ENCODE peak calls at places on chromosome 7, in six cellular contexts. C, N, S, P, K and U are unnamed samples. For H3K4me1, the result is how much of the 10 kb centered on the place peaks cover.

GRCh38 chr7:12756841-12757240 is 69.4 kb downstream of the ARL4A start:
- DNase-seq in K (no peak), C (no peak), N (no peak), P (no peak), S (no peak), U (no peak)

GRCh38 chr7:88218836-88219605 is 817 bp downstream of the SRI start:
- DNase-seq in N (peak), P (no peak), K (peak), S (peak), C (peak), U (peak)

GRCh38 chr7:42661312-42661711 is 250.6 kb downstream of the C7orf25 start:
- DNase-seq in K (no peak), N (no peak), S (no peak), C (no peak), P (no peak), U (no peak)

GRCh38 chr7:39073432-39073831 is 95.7 kb downstream of the POU6F2 start:
- DNase-seq in K (no peak), P (no peak), N (no peak), S (no peak), C (no peak), U (no peak)

GRCh38 chr7:82566752-82567151 is 123.2 kb upstream of the CACNA2D1 start:
- DNase-seq in N (no peak), P (no peak), C (no peak), S (no peak), K (no peak), U (no peak)

GRCh38 chr7:36062159-36062815 is 90.8 kb upstream of the EEPD1 start:
- DNase-seq in K (no peak), S (no peak), P (no peak), C (no peak), N (no peak), U (no peak)

GRCh38 chr7:19133891-19134290 is 11.3 kb downstream of the FERD3L start:
- DNase-seq in S (no peak), N (no peak), P (no peak), K (no peak), C (no peak), U (no peak)

GRCh38 chr7:142863891-142864685 is 9.2 kb downstream of the EPHB6 start:
- DNase-seq in S (no peak), N (no peak), C (no peak), K (no peak), P (peak), U (no peak)

GRCh38 chr7:116834815-116835533 is 27.4 kb upstream of the CAPZA2 start:
- DNase-seq in K (peak), N (peak), S (peak), C (peak), P (no peak), U (no peak)

GRCh38 chr7:6393667-6394056 is 54.1 kb downstream of the DAGLB start:
- DNase-seq in N (no peak), P (no peak), C (no peak), S (no peak), K (no peak), U (no peak)
- TF ChIP-seq POLR2A in N (no peak), P (no peak), C (no peak), S (no peak), K (no peak), U (no peak)

GRCh38 chr7:152402384-152403250 is 33.2 kb downstream of the KMT2C start:
- DNase-seq in C (no peak), N (no peak), K (no peak), P (no peak), S (no peak), U (no peak)
- H3K4me1 ChIP-seq in C (under half), N (under half), K (under half), P (under half), S (under half), U (under half)

GRCh38 chr7:67724955-67725354 is 728.3 kb downstream of the TYW1 start:
- DNase-seq in P (no peak), N (no peak), K (no peak), C (no peak), S (no peak), U (no peak)

GRCh38 chr7:67723591-67723990 is 727.0 kb downstream of the TYW1 start:
- DNase-seq in C (no peak), N (no peak), K (no peak), P (no peak), S (no peak), U (no peak)

GRCh38 chr7:67729771-67730170 is 733.1 kb downstream of the TYW1 start:
- DNase-seq in S (no peak), C (no peak), K (no peak), N (no peak), P (no peak), U (no peak)

GRCh38 chr7:67724435-67724834 is 727.8 kb downstream of the TYW1 start:
- DNase-seq in K (no peak), P (no peak), N (no peak), S (no peak), C (no peak), U (no peak)

DNA sequence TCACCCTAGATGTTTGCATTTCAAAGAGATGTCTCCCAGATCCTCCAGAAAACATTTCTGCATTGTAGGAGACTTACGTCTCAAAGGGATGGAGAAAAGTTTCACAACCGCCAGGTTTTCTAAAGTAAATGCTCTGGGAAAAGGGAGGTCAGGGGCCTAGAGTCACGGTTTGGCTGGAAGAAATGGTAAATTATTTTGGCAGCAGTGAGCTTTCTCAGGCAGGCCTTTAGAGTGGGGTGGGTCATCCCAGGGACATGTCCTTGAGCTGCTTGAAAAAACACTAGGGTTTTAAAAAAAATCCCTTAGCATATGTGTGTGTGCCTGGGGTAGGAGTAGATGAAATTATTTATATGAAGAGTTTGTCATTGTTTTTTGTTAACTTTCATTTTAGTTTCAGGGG is 728.8 kb downstream of the TYW1 start:
- DNase-seq in N (no peak), C (no peak), K (no peak), P (no peak), S (no peak), U (no peak)
- TF ChIP-seq POLR2A in N (no peak), C (no peak), K (no peak), P (no peak), S (no peak), U (no peak)

GRCh38 chr7:40202851-40203250 is 68.0 kb downstream of the SUGCT start:
- DNase-seq in P (no peak), K (no peak), C (no peak), N (no peak), S (no peak), U (no peak)
- H3K4me1 ChIP-seq in P (under half), K (under half), C (under half), N (under half), S (under half), U (under half)

DNA sequence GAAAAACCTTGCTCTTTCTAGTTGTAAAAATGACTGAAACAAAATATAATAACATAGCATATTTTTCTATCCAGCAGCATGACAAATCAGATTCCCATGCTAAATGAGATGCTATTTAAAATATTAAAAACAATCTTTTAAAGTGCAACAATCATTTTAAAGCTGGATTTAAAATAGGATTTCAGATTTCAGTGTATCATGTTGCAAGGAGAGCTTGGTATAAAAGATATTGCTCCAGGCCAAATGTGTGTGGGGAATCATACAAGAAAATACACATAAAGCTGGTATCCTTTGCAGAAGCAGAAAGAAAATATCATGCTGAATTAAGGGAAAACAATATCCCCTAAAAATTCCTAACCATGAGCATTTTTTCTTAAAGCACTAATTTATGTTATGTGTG is 42.2 kb downstream of the SLC13A1 start:
- DNase-seq in K (no peak), N (no peak), S (no peak), C (no peak), P (no peak), U (no peak)
- TF ChIP-seq POLR2A in K (no peak), N (no peak), S (no peak), C (no peak), P (no peak), U (no peak)

DNA sequence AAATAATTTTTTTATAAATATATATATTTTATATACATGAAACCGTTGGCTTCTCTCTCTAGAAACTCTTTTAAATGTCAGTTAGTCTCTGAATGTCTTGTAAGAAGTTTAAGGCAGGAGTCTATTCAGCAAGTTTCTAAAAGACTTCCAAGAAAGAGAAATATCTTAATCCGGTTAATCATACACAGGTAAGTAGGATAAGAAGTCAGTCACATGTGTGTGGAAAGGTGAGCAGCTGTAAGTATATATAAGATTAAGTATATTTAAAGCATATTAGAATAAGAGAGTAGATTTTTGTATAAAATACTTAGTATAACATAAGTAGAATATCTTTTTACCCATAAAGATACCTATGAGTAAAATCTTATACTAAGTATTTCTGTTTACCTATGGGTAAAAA is 48.9 kb downstream of the AGBL3 start:
- DNase-seq in P (no peak), S (no peak), K (no peak), C (no peak), N (peak), U (no peak)
- H3K4me1 ChIP-seq in P (under half), S (under half), K (under half), C (under half), N (under half), U (under half)

DNA sequence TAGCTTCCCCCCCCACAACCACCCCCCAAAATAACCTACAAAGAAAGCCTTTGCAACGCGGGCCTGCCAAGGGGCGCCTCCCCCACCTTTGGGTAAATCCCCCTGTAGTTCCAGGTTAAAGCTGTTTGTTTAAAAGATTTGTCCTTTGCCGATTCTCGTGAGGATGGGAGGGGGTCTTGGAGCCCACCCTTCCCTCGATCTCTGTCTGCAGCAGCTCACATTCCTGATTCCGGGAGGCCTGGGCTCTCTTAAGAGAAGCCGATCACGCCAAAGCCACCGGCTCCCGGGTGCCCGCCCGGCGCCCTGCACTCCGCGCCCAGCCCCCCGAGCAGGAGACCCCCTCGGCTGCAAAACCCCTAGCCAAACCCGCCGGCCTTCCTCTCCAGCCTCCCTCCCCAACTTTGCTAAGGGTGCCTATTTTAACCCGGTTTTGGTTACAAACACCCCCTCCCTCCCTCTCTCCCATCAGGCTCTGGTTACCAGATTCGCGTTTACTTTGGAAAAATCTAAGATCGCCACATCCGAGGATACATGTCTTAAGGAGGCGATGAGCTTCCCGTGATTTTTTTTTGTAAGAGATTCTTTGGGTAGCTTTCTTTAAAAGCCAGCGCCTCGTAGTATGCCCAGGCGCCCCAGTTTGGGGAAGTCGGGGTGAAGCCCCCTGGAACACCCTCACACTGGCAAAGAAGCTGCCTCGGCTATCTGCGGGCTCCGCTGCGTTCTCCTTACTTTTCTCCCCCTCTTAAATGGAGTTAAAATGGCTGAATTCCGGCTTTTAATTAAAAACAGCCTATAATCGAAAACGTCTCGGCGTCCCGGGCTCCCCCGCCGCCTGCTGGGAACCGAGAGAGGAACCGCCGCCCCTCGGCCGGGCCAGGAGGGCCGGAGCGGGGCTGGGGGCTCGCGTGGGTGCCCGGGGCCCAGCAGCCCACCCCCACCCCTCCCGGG is 1.0 kb downstream of the TNRC18 start:
- DNase-seq in N (peak), K (peak), P (no peak), S (peak), C (peak), U (no peak)
- TF ChIP-seq POLR2A in N (no peak), K (no peak), P (no peak), S (no peak), C (no peak), U (no peak)

GRCh38 chr7:100155553-100156317 is 2.8 kb downstream of the TRAPPC14 start:
- DNase-seq in S (no peak), N (no peak), C (no peak), K (no peak), P (no peak), U (no peak)

GRCh38 chr7:100152937-100153666 is 4.4 kb downstream of the LAMTOR4 start:
- DNase-seq in C (peak), P (no peak), N (no peak), S (no peak), K (no peak), U (no peak)

GRCh38 chr7:100156331-100157068 is 2.0 kb downstream of the TRAPPC14 start:
- DNase-seq in C (no peak), K (no peak), N (no peak), P (no peak), S (no peak), U (no peak)

GRCh38 chr7:100153713-100154519 is 4.6 kb downstream of the TRAPPC14 start:
- DNase-seq in C (peak), K (no peak), S (no peak), P (no peak), N (no peak), U (no peak)

GRCh38 chr7:100154651-100155491 is 3.7 kb downstream of the TRAPPC14 start:
- DNase-seq in S (no peak), C (peak), P (no peak), N (no peak), K (no peak), U (no peak)
- H3K4me1 ChIP-seq in S (under half), C (under half), P (half or more), N (under half), K (under half), U (under half)

DNA sequence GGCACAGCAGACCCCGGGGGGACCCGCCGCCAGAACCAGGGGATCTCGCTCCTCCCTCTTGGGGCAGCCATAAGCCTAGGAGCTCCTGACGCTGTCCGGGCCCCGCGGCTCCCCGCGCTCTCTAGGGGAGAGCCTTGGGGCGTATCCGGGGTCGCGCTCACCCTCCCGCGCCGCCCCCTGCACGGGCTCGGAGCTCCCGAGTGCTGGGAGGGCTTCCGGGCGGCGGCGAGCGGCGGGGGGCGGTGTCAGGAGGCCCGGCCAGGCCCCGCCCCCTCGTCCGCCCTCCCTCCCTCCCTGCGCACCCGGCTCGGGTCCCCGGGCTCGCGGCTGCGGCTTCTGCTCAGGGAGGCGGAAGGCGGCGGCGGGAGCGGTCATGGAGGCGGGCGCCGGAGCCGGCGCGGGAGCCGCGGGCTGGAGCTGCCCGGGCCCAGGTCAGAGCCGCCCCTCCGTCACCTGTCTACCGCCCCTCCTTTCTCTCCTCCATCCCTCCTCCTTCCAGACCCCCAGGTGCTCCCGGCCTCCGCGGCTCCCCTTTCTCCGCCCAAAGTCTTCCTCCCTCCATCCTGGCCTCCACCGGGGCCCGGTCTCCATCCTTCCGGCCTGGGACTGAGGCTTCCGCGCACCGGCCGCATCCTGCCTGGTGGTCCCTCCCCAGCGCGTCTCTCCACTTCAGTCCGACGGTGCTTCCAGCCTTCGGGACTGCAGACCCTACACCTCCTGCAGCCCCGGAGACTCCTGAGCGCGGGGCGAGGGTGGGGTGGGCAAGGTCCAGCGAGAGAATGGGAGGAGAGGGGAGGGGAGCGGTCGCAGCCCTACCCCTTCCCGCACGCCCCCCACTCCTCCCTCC is 424 bp upstream of the CCDC136 start:
- DNase-seq in C (peak), K (peak), P (peak), S (peak), N (peak), U (peak)
- TF ChIP-seq POLR2A in C (no peak), K (no peak), P (no peak), S (peak), N (peak), U (peak)

DNA sequence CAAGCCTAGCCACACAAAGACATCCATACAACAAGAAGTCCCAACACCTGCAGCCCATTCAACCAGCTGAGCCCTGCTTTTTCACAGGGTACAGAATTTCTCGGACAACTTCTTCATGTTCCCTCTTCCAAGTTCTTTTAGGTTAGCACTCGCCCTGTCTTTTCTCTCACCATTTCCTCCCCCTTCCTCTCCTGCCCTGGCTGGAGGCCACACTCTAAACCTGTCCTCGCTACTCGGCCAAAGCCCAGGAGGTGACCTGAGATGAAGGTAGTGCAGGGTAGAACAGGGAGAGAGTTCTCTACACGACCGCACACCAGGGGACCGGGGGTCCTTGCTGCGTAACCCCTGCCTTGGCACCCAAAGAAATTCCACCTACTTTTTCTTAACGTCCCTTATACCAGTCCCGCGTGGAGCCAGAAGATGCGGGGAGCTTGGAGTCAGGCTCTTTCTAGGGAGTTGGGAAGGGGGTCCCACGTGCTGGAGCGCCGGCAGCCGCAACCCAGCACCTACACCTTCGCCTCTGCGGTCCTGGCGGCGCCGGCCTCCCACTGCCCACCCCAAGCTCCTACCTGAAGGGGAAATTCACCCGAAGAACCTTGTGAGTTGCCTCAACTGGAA is 16.0 kb upstream of the DLX6 start:
- DNase-seq in P (no peak), K (no peak), S (no peak), N (no peak), C (no peak), U (no peak)
- H3K4me1 ChIP-seq in P (under half), K (under half), S (under half), N (under half), C (under half), U (under half)